ENCODE peak calls at places on chromosomes 7 and 10, in ten cellular contexts. One of them, this sample, is unnamed.
A peak's percentile ranks its signal among the peaks of the same experiment; 100 is the strongest.

GRCh38 chr7:45176091-45176490 is 18.5 kb downstream of the RAMP3 start:
- DNase-seq in spleen: no peak
- DNase-seq in stomach: no peak
- DNase-seq in IMR-90: no peak
- DNase-seq in lower leg skin: no peak
- DNase-seq in sigmoid colon: peak; percentile 46
- DNase-seq in heart left ventricle: no peak
- DNase-seq in body of pancreas: no peak
- DNase-seq in A549: no peak
- DNase-seq in adrenal gland: no peak
- DNase-seq in this sample: no peak

GRCh38 chr7:27173412-27174076 is 576 bp downstream of the HOXA10 start:
- DNase-seq in spleen: peak; percentile 91
- DNase-seq in stomach: peak; percentile 28
- DNase-seq in IMR-90: no peak
- DNase-seq in lower leg skin: no peak
- DNase-seq in sigmoid colon: peak; percentile 74
- DNase-seq in heart left ventricle: no peak
- DNase-seq in body of pancreas: peak; percentile 16
- DNase-seq in A549: no peak
- DNase-seq in adrenal gland: peak; percentile 30
- DNase-seq in this sample: peak; percentile 66

GRCh38 chr7:48130658-48131108 is 40.6 kb upstream of the ABCA13 start:
- DNase-seq in spleen: no peak
- DNase-seq in stomach: no peak
- DNase-seq in IMR-90: peak; percentile 33
- DNase-seq in lower leg skin: no peak
- DNase-seq in sigmoid colon: no peak
- DNase-seq in heart left ventricle: no peak
- DNase-seq in body of pancreas: no peak
- DNase-seq in A549: no peak
- DNase-seq in adrenal gland: no peak
- DNase-seq in this sample: no peak

GRCh38 chr7:79923953-79924352 is 210.7 kb upstream of the GNAI1 start:
- DNase-seq in spleen: no peak
- DNase-seq in stomach: no peak
- DNase-seq in IMR-90: peak; percentile 75
- DNase-seq in lower leg skin: no peak
- DNase-seq in sigmoid colon: no peak
- DNase-seq in heart left ventricle: no peak
- DNase-seq in body of pancreas: no peak
- DNase-seq in A549: no peak
- DNase-seq in adrenal gland: no peak
- DNase-seq in this sample: no peak

GRCh38 chr10:5524721-5525531 is at the start of gene CALML3:
- DNase-seq in spleen: peak; percentile 74
- DNase-seq in stomach: peak; percentile 20
- DNase-seq in IMR-90: no peak
- DNase-seq in lower leg skin: no peak
- DNase-seq in sigmoid colon: peak; percentile 62
- DNase-seq in heart left ventricle: no peak
- DNase-seq in body of pancreas: no peak
- DNase-seq in A549: no peak
- DNase-seq in adrenal gland: no peak
- DNase-seq in this sample: peak; percentile 55

GRCh38 chr7:77917500-77918262 is 119.1 kb downstream of the PHTF2 start:
- DNase-seq in spleen: no peak
- DNase-seq in stomach: no peak
- DNase-seq in IMR-90: peak; percentile 14
- DNase-seq in lower leg skin: no peak
- DNase-seq in sigmoid colon: no peak
- DNase-seq in heart left ventricle: no peak
- DNase-seq in body of pancreas: peak; percentile 34
- DNase-seq in A549: no peak
- DNase-seq in adrenal gland: no peak
- DNase-seq in this sample: no peak

GRCh38 chr10:68955786-68956532 is at the start of gene DDX21:
- DNase-seq in spleen: peak; percentile 98
- DNase-seq in stomach: peak; percentile 90
- DNase-seq in IMR-90: peak; percentile 93
- DNase-seq in lower leg skin: peak; percentile 88
- DNase-seq in sigmoid colon: peak; percentile 95
- DNase-seq in heart left ventricle: peak; percentile 91
- DNase-seq in body of pancreas: peak; percentile 87
- DNase-seq in A549: peak; percentile 95
- DNase-seq in adrenal gland: peak; percentile 92
- DNase-seq in this sample: peak; percentile 88

GRCh38 chr10:111525696-111526095 is 448.9 kb downstream of the ADRA2A start:
- DNase-seq in spleen: no peak
- DNase-seq in stomach: no peak
- DNase-seq in IMR-90: no peak
- DNase-seq in lower leg skin: no peak
- DNase-seq in sigmoid colon: no peak
- DNase-seq in heart left ventricle: no peak
- DNase-seq in body of pancreas: no peak
- DNase-seq in A549: no peak
- DNase-seq in adrenal gland: no peak
- DNase-seq in this sample: no peak

GRCh38 chr7:91357929-91358328 is 93.7 kb downstream of the FZD1 start:
- DNase-seq in spleen: no peak
- DNase-seq in stomach: no peak
- DNase-seq in IMR-90: no peak
- DNase-seq in lower leg skin: no peak
- DNase-seq in sigmoid colon: no peak
- DNase-seq in heart left ventricle: no peak
- DNase-seq in body of pancreas: no peak
- DNase-seq in A549: no peak
- DNase-seq in adrenal gland: no peak
- DNase-seq in this sample: no peak

GRCh38 chr10:17228081-17229015 is at the start of gene VIM:
- DNase-seq in spleen: peak; percentile 95
- DNase-seq in stomach: peak; percentile 73
- DNase-seq in IMR-90: peak; percentile 96
- DNase-seq in lower leg skin: peak; percentile 92
- DNase-seq in sigmoid colon: peak; percentile 98
- DNase-seq in heart left ventricle: peak; percentile 90
- DNase-seq in body of pancreas: peak; percentile 75
- DNase-seq in A549: peak; percentile 97
- DNase-seq in adrenal gland: peak; percentile 93
- DNase-seq in this sample: peak; percentile 78
- TF ChIP-seq CTCF in spleen: no peak
- TF ChIP-seq CTCF in stomach: no peak
- TF ChIP-seq CTCF in IMR-90: peak; percentile 14
- TF ChIP-seq CTCF in lower leg skin: no peak
- TF ChIP-seq CTCF in sigmoid colon: no peak
- TF ChIP-seq CTCF in heart left ventricle: peak; percentile 11
- TF ChIP-seq CTCF in body of pancreas: peak; percentile 27
- TF ChIP-seq CTCF in A549: no peak
- TF ChIP-seq CTCF in adrenal gland: no peak
- TF ChIP-seq CTCF in this sample: no peak

GRCh38 chr10:36886303-36886891 is 239.0 kb upstream of the ANKRD30A start:
- DNase-seq in spleen: no peak
- DNase-seq in stomach: no peak
- DNase-seq in IMR-90: no peak
- DNase-seq in lower leg skin: no peak
- DNase-seq in sigmoid colon: no peak
- DNase-seq in heart left ventricle: no peak
- DNase-seq in body of pancreas: no peak
- DNase-seq in A549: no peak
- DNase-seq in adrenal gland: no peak
- DNase-seq in this sample: no peak

GRCh38 chr10:36880898-36881297 is 244.5 kb upstream of the ANKRD30A start:
- DNase-seq in spleen: no peak
- DNase-seq in stomach: no peak
- DNase-seq in IMR-90: peak; percentile 56
- DNase-seq in lower leg skin: no peak
- DNase-seq in sigmoid colon: no peak
- DNase-seq in heart left ventricle: no peak
- DNase-seq in body of pancreas: no peak
- DNase-seq in A549: peak; percentile 45
- DNase-seq in adrenal gland: no peak
- DNase-seq in this sample: no peak

GRCh38 chr10:36885746-36886145 is 239.7 kb upstream of the ANKRD30A start:
- DNase-seq in spleen: no peak
- DNase-seq in stomach: no peak
- DNase-seq in IMR-90: no peak
- DNase-seq in lower leg skin: no peak
- DNase-seq in sigmoid colon: no peak
- DNase-seq in heart left ventricle: no peak
- DNase-seq in body of pancreas: no peak
- DNase-seq in A549: no peak
- DNase-seq in adrenal gland: no peak
- DNase-seq in this sample: no peak

DNA sequence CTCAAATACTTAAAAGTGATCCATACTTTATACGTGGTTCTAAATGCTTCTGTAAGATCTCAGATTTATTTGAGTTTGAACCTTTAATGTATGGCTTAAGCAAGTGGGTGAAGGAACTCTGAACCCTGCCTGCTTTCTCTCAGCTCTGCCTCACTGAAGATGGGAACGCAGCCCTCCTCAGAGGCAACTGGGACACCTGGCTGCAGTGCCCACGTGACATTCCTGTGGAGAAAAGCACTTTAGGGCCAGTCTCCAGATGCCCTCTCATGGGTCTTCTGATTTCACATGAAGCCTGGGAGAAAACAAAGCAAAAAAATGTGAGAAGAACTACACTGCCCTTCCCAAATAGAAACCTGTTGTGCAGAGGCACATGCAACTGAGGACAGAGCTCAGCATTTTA is 242.6 kb upstream of the ANKRD30A start:
- DNase-seq in spleen: no peak
- DNase-seq in stomach: no peak
- DNase-seq in IMR-90: no peak
- DNase-seq in lower leg skin: no peak
- DNase-seq in sigmoid colon: no peak
- DNase-seq in heart left ventricle: no peak
- DNase-seq in body of pancreas: no peak
- DNase-seq in A549: no peak
- DNase-seq in adrenal gland: no peak
- DNase-seq in this sample: no peak
- TF ChIP-seq POLR2A in spleen: no peak
- TF ChIP-seq POLR2A in stomach: no peak
- TF ChIP-seq POLR2A in IMR-90: no peak
- TF ChIP-seq POLR2A in lower leg skin: no peak
- TF ChIP-seq POLR2A in sigmoid colon: no peak
- TF ChIP-seq POLR2A in heart left ventricle: no peak
- TF ChIP-seq POLR2A in body of pancreas: no peak
- TF ChIP-seq POLR2A in A549: no peak
- TF ChIP-seq POLR2A in adrenal gland: no peak
- TF ChIP-seq POLR2A in this sample: no peak

DNA sequence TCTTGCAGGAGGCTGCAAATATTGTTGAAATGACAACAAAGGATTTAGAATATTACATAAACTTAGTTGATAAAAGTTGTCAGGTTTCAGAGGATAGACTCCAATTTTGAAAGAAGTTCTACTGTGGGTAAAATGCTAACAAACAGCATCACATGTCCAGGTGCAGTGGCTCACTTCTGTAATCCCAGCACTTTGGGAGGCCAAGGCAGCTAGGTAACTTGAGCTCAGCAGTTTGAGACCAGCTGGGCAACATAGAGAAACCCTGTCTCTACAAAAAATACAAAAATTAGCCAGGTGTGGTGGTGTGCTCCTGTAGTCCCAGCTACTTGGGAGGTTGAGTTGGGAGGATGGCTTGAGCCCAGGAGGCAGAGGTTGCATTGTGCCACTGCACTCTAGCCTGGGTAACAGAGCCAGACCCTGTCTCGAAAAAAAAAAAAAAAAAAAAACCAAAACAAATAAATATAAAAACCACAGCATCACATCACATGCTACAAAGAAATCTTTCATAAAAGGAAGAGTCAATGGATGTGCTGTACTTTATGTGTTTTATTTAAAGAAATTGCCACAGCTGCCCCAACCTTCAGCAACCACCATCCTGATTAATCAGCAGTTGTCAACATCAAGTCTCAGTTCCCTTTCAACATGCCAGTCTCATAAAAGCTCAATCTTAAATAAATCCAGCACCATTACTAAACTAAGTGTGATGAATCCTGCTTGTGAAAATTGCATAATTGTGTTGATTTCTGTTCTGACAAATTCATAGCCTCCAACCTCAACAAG is 83.2 kb upstream of the MBL2 start:
- DNase-seq in spleen: no peak
- DNase-seq in stomach: no peak
- DNase-seq in IMR-90: no peak
- DNase-seq in lower leg skin: no peak
- DNase-seq in sigmoid colon: no peak
- DNase-seq in heart left ventricle: no peak
- DNase-seq in body of pancreas: no peak
- DNase-seq in A549: no peak
- DNase-seq in adrenal gland: no peak
- DNase-seq in this sample: no peak
- TF ChIP-seq CTCF in spleen: no peak
- TF ChIP-seq CTCF in stomach: no peak
- TF ChIP-seq CTCF in IMR-90: no peak
- TF ChIP-seq CTCF in lower leg skin: no peak
- TF ChIP-seq CTCF in sigmoid colon: no peak
- TF ChIP-seq CTCF in heart left ventricle: no peak
- TF ChIP-seq CTCF in body of pancreas: no peak
- TF ChIP-seq CTCF in A549: no peak
- TF ChIP-seq CTCF in adrenal gland: no peak
- TF ChIP-seq CTCF in this sample: no peak

GRCh38 chr7:66100408-66101050 is 14.1 kb upstream of the CRCP start:
- DNase-seq in spleen: no peak
- DNase-seq in stomach: no peak
- DNase-seq in IMR-90: no peak
- DNase-seq in lower leg skin: no peak
- DNase-seq in sigmoid colon: no peak
- DNase-seq in heart left ventricle: no peak
- DNase-seq in body of pancreas: no peak
- DNase-seq in A549: no peak
- DNase-seq in adrenal gland: no peak
- DNase-seq in this sample: no peak

GRCh38 chr7:66095010-66095409 is 19.4 kb downstream of the ASL start:
- DNase-seq in spleen: no peak
- DNase-seq in stomach: no peak
- DNase-seq in IMR-90: no peak
- DNase-seq in lower leg skin: no peak
- DNase-seq in sigmoid colon: no peak
- DNase-seq in heart left ventricle: no peak
- DNase-seq in body of pancreas: no peak
- DNase-seq in A549: no peak
- DNase-seq in adrenal gland: no peak
- DNase-seq in this sample: no peak

GRCh38 chr7:66099232-66099550 is 15.5 kb upstream of the CRCP start:
- DNase-seq in spleen: no peak
- DNase-seq in stomach: no peak
- DNase-seq in IMR-90: no peak
- DNase-seq in lower leg skin: no peak
- DNase-seq in sigmoid colon: no peak
- DNase-seq in heart left ventricle: no peak
- DNase-seq in body of pancreas: no peak
- DNase-seq in A549: peak; percentile 50
- DNase-seq in adrenal gland: no peak
- DNase-seq in this sample: no peak

GRCh38 chr7:66105263-66105748 is 9.3 kb upstream of the CRCP start:
- DNase-seq in spleen: no peak
- DNase-seq in stomach: no peak
- DNase-seq in IMR-90: no peak
- DNase-seq in lower leg skin: no peak
- DNase-seq in sigmoid colon: no peak
- DNase-seq in heart left ventricle: no peak
- DNase-seq in body of pancreas: no peak
- DNase-seq in A549: no peak
- DNase-seq in adrenal gland: no peak
- DNase-seq in this sample: no peak

GRCh38 chr7:66099551-66100407 is 14.9 kb upstream of the CRCP start:
- DNase-seq in spleen: peak; percentile 81
- DNase-seq in stomach: peak; percentile 83
- DNase-seq in IMR-90: peak; percentile 89
- DNase-seq in lower leg skin: peak; percentile 81
- DNase-seq in sigmoid colon: peak; percentile 92
- DNase-seq in heart left ventricle: peak; percentile 66
- DNase-seq in body of pancreas: peak; percentile 81
- DNase-seq in A549: peak; percentile 92
- DNase-seq in adrenal gland: peak; percentile 87
- DNase-seq in this sample: peak; percentile 85
- TF ChIP-seq POLR2A in spleen: no peak
- TF ChIP-seq POLR2A in stomach: no peak
- TF ChIP-seq POLR2A in IMR-90: no peak
- TF ChIP-seq POLR2A in lower leg skin: no peak
- TF ChIP-seq POLR2A in sigmoid colon: peak; percentile 53
- TF ChIP-seq POLR2A in heart left ventricle: no peak
- TF ChIP-seq POLR2A in body of pancreas: peak; percentile 61
- TF ChIP-seq POLR2A in A549: peak; percentile 31
- TF ChIP-seq POLR2A in adrenal gland: peak; percentile 63
- TF ChIP-seq POLR2A in this sample: peak; percentile 44

This sample was measured in Peyer's patch.